ENCODE peak calls at places on chromosomes 6 and 20, in four cellular contexts. E, V, B and W are unnamed samples.

GRCh38 chr20:46176744-46177378 is 58.7 kb downstream of the CD40 start:
- DNase-seq in E (no peak), V (no peak), B (no peak), W (no peak)

GRCh38 chr20:17966432-17967312 is 1.9 kb downstream of the SNX5 start:
- DNase-seq in E (peak; percentile 33), V (no peak), B (no peak), W (no peak)

GRCh38 chr6:146850238-146850896 is 251.6 kb downstream of the ADGB start:
- DNase-seq in E (no peak), V (no peak), B (no peak), W (no peak)

GRCh38 chr20:23050847-23051627 is 1.6 kb upstream of the THBD start:
- DNase-seq in E (peak; percentile 97), V (peak; percentile 52), B (peak; percentile 75), W (peak; percentile 91)

GRCh38 chr20:58048096-58048702 is 180.3 kb downstream of the ANKRD60 start:
- DNase-seq in E (peak; percentile 70), V (peak; percentile 53), B (no peak), W (no peak)

GRCh38 chr6:110366241-110366640 is 8.1 kb upstream of the METTL24 start:
- DNase-seq in E (no peak), V (no peak), B (no peak), W (no peak)

GRCh38 chr20:56249244-56249955 is 868 bp downstream of the MC3R start:
- DNase-seq in E (peak; percentile 0), V (peak; percentile 12), B (no peak), W (no peak)

GRCh38 chr6:75210885-75211739 is 5.3 kb upstream of the COL12A1 start:
- DNase-seq in E (peak; percentile 88), V (peak; percentile 59), B (no peak), W (no peak)

GRCh38 chr6:50271266-50271665 is 221.5 kb upstream of the DEFB112 start:
- DNase-seq in E (no peak), V (no peak), B (no peak), W (no peak)

GRCh38 chr20:63494420-63495166 is 4.3 kb downstream of the EEF1A2 start:
- DNase-seq in E (no peak), V (no peak), B (no peak), W (no peak)

GRCh38 chr6:26045939-26046368 is 41.3 kb upstream of the HFE start:
- DNase-seq in E (no peak), V (no peak), B (no peak), W (no peak)

GRCh38 chr20:57659789-57660509 is 39.7 kb upstream of the ZBP1 start:
- DNase-seq in E (no peak), V (peak; percentile 3), B (peak; percentile 45), W (peak; percentile 55)

GRCh38 chr6:25660512-25660911 is 8.5 kb downstream of the SCGN start:
- DNase-seq in E (no peak), V (no peak), B (no peak), W (no peak)

GRCh38 chr6:135182120-135182992 is 1.2 kb downstream of the MYB start:
- DNase-seq in E (peak; percentile 48), V (no peak), B (no peak), W (peak; percentile 88)

GRCh38 chr6:140441256-140441655 is 1066.8 kb upstream of the CITED2 start:
- DNase-seq in E (peak; percentile 69), V (peak; percentile 32), B (peak; percentile 66), W (peak; percentile 73)

GRCh38 chr6:16238057-16238657 is at the start of gene GMPR:
- DNase-seq in E (peak; percentile 45), V (peak; percentile 79), B (peak; percentile 90), W (peak; percentile 90)

GRCh38 chr20:35979528-35979927 is 11.1 kb downstream of the CNBD2 start:
- DNase-seq in E (no peak), V (no peak), B (no peak), W (no peak)

GRCh38 chr6:57173056-57173885 is 1.1 kb downstream of the BAG2 start:
- DNase-seq in E (peak; percentile 51), V (no peak), B (no peak), W (peak; percentile 79)

GRCh38 chr6:38671885-38672467 is 31.0 kb downstream of the GLO1 start:
- DNase-seq in E (peak; percentile 82), V (peak; percentile 10), B (no peak), W (no peak)
- TF ChIP-seq CTCF in E (peak; percentile 86), V (peak; percentile 54), B (no peak), W (peak; percentile 63)

DNA sequence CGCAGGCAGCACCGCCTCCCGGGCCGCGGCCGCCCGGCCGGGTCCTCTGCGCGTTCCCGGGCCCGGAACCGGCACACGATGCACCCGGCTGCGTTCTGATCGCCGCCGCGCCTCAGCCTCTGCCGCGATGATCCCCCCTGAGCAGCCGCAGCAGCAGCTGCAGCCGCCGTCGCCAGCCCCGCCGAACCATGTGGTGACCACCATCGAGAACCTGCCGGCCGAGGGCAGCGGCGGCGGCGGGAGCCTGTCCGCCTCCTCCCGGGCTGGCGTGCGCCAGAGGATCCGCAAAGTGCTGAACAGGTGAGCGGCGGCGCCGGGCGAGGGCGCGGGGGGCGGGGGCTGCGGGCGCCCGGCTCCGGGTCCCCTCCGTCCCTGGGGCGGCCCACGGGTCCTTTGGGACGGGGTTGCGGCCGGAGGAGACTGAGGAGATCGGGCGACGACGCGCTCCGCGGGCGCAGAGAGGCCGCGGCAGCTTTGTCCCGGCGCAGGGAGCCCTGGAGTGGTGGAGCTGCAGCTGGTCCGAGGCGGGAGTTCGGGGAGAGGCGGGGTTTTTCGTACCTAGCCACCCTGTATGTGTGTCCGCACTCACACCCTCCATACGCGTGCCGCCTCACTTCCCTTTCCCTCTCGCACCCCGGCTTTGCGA is 659 bp downstream of the SLC35F1 start:
- DNase-seq in E (peak; percentile 71), V (no peak), B (no peak), W (no peak)
- TF ChIP-seq POLR2AphosphoS5 in E (no peak), V (no peak), B (no peak), W (no peak)

GRCh38 chr6:44265843-44266233 is 487 bp upstream of the NFKBIE start:
- DNase-seq in E (no peak), V (no peak), B (no peak), W (peak; percentile 80)
- TF ChIP-seq CTCF in E (no peak), V (no peak), B (no peak), W (no peak)

GRCh38 chr20:31640259-31640658 is 2.5 kb downstream of the COX4I2 start:
- DNase-seq in E (no peak), V (no peak), B (no peak), W (no peak)
- TF ChIP-seq POLR2AphosphoS5 in E (no peak), V (no peak), B (no peak), W (no peak)

GRCh38 chr6:113182370-113183141 is 674.6 kb upstream of the MARCKS start:
- DNase-seq in E (no peak), V (no peak), B (no peak), W (no peak)
- TF ChIP-seq CTCF in E (no peak), V (no peak), B (no peak), W (no peak)

GRCh38 chr20:1362484-1362883 is 30.4 kb downstream of the FKBP1A start:
- DNase-seq in E (no peak), V (no peak), B (no peak), W (no peak)

GRCh38 chr20:1360094-1360493 is 31.2 kb upstream of the SDCBP2 start:
- DNase-seq in E (no peak), V (no peak), B (no peak), W (no peak)

GRCh38 chr20:1363522-1363921 is 29.3 kb downstream of the FKBP1A start:
- DNase-seq in E (no peak), V (no peak), B (no peak), W (no peak)

GRCh38 chr20:1353956-1354355 is 25.0 kb upstream of the SDCBP2 start:
- DNase-seq in E (no peak), V (no peak), B (no peak), W (no peak)

GRCh38 chr20:1357921-1358671 is 29.2 kb upstream of the SDCBP2 start:
- DNase-seq in E (no peak), V (no peak), B (no peak), W (no peak)
- TF ChIP-seq POLR2AphosphoS5 in E (no peak), V (no peak), B (no peak), W (no peak)